ENCODE peak calls at places on chromosomes 4 and X, in nine cellular contexts. One of them, this sample, is unnamed.

GRCh38 chr4:127203561-127204260 is 429.0 kb upstream of the INTU start:
- DNase-seq in fibroblast of the aortic adventitia: peak; percentile 22
- DNase-seq in choroid plexus epithelial cell: peak; percentile 79
- DNase-seq in spleen: no peak
- DNase-seq in glutamatergic neuron: no peak
- DNase-seq in GM20000: no peak
- DNase-seq in H9: no peak
- DNase-seq in OCI-LY7: no peak
- DNase-seq in tibial artery: no peak
- DNase-seq in this sample: no peak

GRCh38 chr4:106690487-106690886 is 321.9 kb upstream of the GIMD1 start:
- DNase-seq in glutamatergic neuron: no peak
- DNase-seq in fibroblast of the aortic adventitia: peak; percentile 13
- DNase-seq in spleen: no peak
- DNase-seq in tibial artery: no peak
- DNase-seq in GM20000: no peak
- DNase-seq in OCI-LY7: no peak
- DNase-seq in choroid plexus epithelial cell: peak; percentile 61
- DNase-seq in H9: no peak
- DNase-seq in this sample: peak; percentile 5

GRCh38 chr4:159142254-159142653 is 39.4 kb downstream of the RAPGEF2 start:
- DNase-seq in fibroblast of the aortic adventitia: peak; percentile 45
- DNase-seq in spleen: no peak
- DNase-seq in choroid plexus epithelial cell: peak; percentile 67
- DNase-seq in GM20000: no peak
- DNase-seq in OCI-LY7: no peak
- DNase-seq in tibial artery: no peak
- DNase-seq in H9: no peak
- DNase-seq in glutamatergic neuron: no peak
- DNase-seq in this sample: no peak

GRCh38 chr4:32258986-32259385 is 1538.8 kb downstream of the PCDH7 start:
- DNase-seq in glutamatergic neuron: no peak
- DNase-seq in GM20000: no peak
- DNase-seq in OCI-LY7: no peak
- DNase-seq in fibroblast of the aortic adventitia: no peak
- DNase-seq in spleen: no peak
- DNase-seq in choroid plexus epithelial cell: no peak
- DNase-seq in tibial artery: no peak
- DNase-seq in H9: no peak
- DNase-seq in this sample: no peak

GRCh38 chr4:123585111-123585510 is 188.5 kb downstream of the SPRY1 start:
- DNase-seq in choroid plexus epithelial cell: no peak
- DNase-seq in glutamatergic neuron: no peak
- DNase-seq in H9: no peak
- DNase-seq in GM20000: no peak
- DNase-seq in tibial artery: no peak
- DNase-seq in spleen: no peak
- DNase-seq in OCI-LY7: no peak
- DNase-seq in fibroblast of the aortic adventitia: no peak
- DNase-seq in this sample: no peak

GRCh38 chrX:30910124-30910860 is 21.2 kb upstream of the TAB3 start:
- DNase-seq in spleen: no peak
- DNase-seq in H9: no peak
- DNase-seq in glutamatergic neuron: no peak
- DNase-seq in OCI-LY7: peak; percentile 5
- DNase-seq in fibroblast of the aortic adventitia: peak; percentile 10
- DNase-seq in choroid plexus epithelial cell: peak; percentile 40
- DNase-seq in tibial artery: no peak
- DNase-seq in GM20000: no peak
- DNase-seq in this sample: peak; percentile 44

GRCh38 chr4:48578132-48578964 is 88.3 kb downstream of the ZAR1 start:
- DNase-seq in fibroblast of the aortic adventitia: peak; percentile 87
- DNase-seq in OCI-LY7: peak; percentile 72
- DNase-seq in GM20000: peak; percentile 32
- DNase-seq in choroid plexus epithelial cell: peak; percentile 89
- DNase-seq in glutamatergic neuron: peak; percentile 42
- DNase-seq in spleen: no peak
- DNase-seq in H9: peak; percentile 37
- DNase-seq in tibial artery: peak; percentile 74
- DNase-seq in this sample: peak; percentile 64

GRCh38 chr4:108885211-108885610 is 122.4 kb upstream of the ETNPPL start:
- DNase-seq in glutamatergic neuron: no peak
- DNase-seq in choroid plexus epithelial cell: peak; percentile 42
- DNase-seq in tibial artery: no peak
- DNase-seq in H9: no peak
- DNase-seq in spleen: no peak
- DNase-seq in OCI-LY7: no peak
- DNase-seq in fibroblast of the aortic adventitia: peak; percentile 69
- DNase-seq in GM20000: no peak
- DNase-seq in this sample: no peak

GRCh38 chrX:68992998-68993397 is 164.2 kb downstream of the EFNB1 start:
- DNase-seq in glutamatergic neuron: no peak
- DNase-seq in OCI-LY7: no peak
- DNase-seq in spleen: no peak
- DNase-seq in H9: peak; percentile 9
- DNase-seq in GM20000: no peak
- DNase-seq in fibroblast of the aortic adventitia: no peak
- DNase-seq in tibial artery: no peak
- DNase-seq in choroid plexus epithelial cell: no peak
- DNase-seq in this sample: no peak

GRCh38 chrX:30748337-30748960 is 95.2 kb downstream of the GK start:
- DNase-seq in tibial artery: no peak
- DNase-seq in choroid plexus epithelial cell: no peak
- DNase-seq in spleen: no peak
- DNase-seq in GM20000: no peak
- DNase-seq in glutamatergic neuron: no peak
- DNase-seq in OCI-LY7: no peak
- DNase-seq in H9: no peak
- DNase-seq in fibroblast of the aortic adventitia: no peak
- DNase-seq in this sample: no peak

GRCh38 chr4:36006226-36006625 is 238.1 kb downstream of the ARAP2 start:
- DNase-seq in fibroblast of the aortic adventitia: no peak
- DNase-seq in spleen: no peak
- DNase-seq in tibial artery: no peak
- DNase-seq in H9: no peak
- DNase-seq in OCI-LY7: no peak
- DNase-seq in choroid plexus epithelial cell: peak; percentile 44
- DNase-seq in GM20000: no peak
- DNase-seq in glutamatergic neuron: no peak
- DNase-seq in this sample: no peak

GRCh38 chrX:15321447-15321846 is 6.0 kb upstream of the ASB11 start:
- DNase-seq in H9: no peak
- DNase-seq in spleen: no peak
- DNase-seq in GM20000: no peak
- DNase-seq in glutamatergic neuron: no peak
- DNase-seq in OCI-LY7: no peak
- DNase-seq in fibroblast of the aortic adventitia: no peak
- DNase-seq in choroid plexus epithelial cell: no peak
- DNase-seq in tibial artery: peak; percentile 28
- DNase-seq in this sample: no peak

GRCh38 chr4:107423677-107424405 is 296.2 kb downstream of the PAPSS1 start:
- DNase-seq in H9: no peak
- DNase-seq in choroid plexus epithelial cell: no peak
- DNase-seq in OCI-LY7: no peak
- DNase-seq in glutamatergic neuron: no peak
- DNase-seq in tibial artery: no peak
- DNase-seq in GM20000: no peak
- DNase-seq in spleen: no peak
- DNase-seq in fibroblast of the aortic adventitia: no peak
- DNase-seq in this sample: no peak

GRCh38 chr4:23369331-23369730 is 520.5 kb downstream of the PPARGC1A start:
- DNase-seq in choroid plexus epithelial cell: no peak
- DNase-seq in H9: peak; percentile 46
- DNase-seq in fibroblast of the aortic adventitia: no peak
- DNase-seq in spleen: no peak
- DNase-seq in glutamatergic neuron: no peak
- DNase-seq in OCI-LY7: no peak
- DNase-seq in GM20000: no peak
- DNase-seq in tibial artery: no peak
- DNase-seq in this sample: no peak

GRCh38 chr4:23366207-23366906 is 523.5 kb downstream of the PPARGC1A start:
- DNase-seq in spleen: no peak
- DNase-seq in glutamatergic neuron: no peak
- DNase-seq in choroid plexus epithelial cell: no peak
- DNase-seq in OCI-LY7: no peak
- DNase-seq in tibial artery: no peak
- DNase-seq in H9: no peak
- DNase-seq in fibroblast of the aortic adventitia: no peak
- DNase-seq in GM20000: no peak
- DNase-seq in this sample: no peak

GRCh38 chr4:23365086-23365485 is 524.8 kb downstream of the PPARGC1A start:
- DNase-seq in GM20000: no peak
- DNase-seq in OCI-LY7: no peak
- DNase-seq in choroid plexus epithelial cell: no peak
- DNase-seq in tibial artery: no peak
- DNase-seq in spleen: no peak
- DNase-seq in glutamatergic neuron: no peak
- DNase-seq in H9: no peak
- DNase-seq in fibroblast of the aortic adventitia: no peak
- DNase-seq in this sample: no peak

GRCh38 chr4:23364167-23364566 is 525.7 kb downstream of the PPARGC1A start:
- DNase-seq in choroid plexus epithelial cell: no peak
- DNase-seq in H9: no peak
- DNase-seq in tibial artery: no peak
- DNase-seq in GM20000: no peak
- DNase-seq in spleen: no peak
- DNase-seq in OCI-LY7: no peak
- DNase-seq in fibroblast of the aortic adventitia: no peak
- DNase-seq in glutamatergic neuron: no peak
- DNase-seq in this sample: no peak

DNA sequence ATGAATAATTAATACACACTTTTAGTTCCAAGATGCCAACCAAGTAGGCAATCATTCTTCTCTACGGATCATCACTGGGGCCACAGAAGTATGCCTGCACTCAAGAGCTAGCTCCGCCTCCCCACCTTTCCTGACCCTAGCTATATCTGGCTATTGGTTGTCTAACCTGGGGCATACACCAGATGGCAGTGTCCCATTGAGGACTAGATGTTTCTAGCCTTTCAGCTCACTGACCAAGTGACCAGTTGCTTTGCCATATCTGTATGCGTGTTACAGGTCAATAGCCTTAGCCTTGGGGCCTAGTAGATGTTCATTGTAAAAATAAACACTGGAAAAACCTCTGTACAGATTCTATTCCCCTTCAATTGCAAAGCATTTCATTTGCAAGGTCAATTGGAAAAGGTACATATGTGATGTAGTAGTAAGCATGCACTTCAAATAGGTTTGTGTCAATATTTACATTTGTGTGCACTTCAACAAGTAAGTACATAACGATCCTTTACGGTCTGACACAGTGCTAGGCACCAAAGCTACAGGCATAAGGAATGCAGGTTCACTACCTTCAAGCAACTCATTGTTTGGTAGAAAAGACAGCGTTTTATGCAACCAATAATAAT is 521.7 kb downstream of the PPARGC1A start:
- DNase-seq in tibial artery: no peak
- DNase-seq in OCI-LY7: no peak
- DNase-seq in spleen: no peak
- DNase-seq in glutamatergic neuron: peak; percentile 69
- DNase-seq in choroid plexus epithelial cell: peak; percentile 7
- DNase-seq in GM20000: no peak
- DNase-seq in fibroblast of the aortic adventitia: no peak
- DNase-seq in H9: peak; percentile 75
- DNase-seq in this sample: no peak
- TF ChIP-seq CTCF in tibial artery: no peak
- TF ChIP-seq CTCF in OCI-LY7: peak; percentile 46
- TF ChIP-seq CTCF in spleen: no peak
- TF ChIP-seq CTCF in glutamatergic neuron: peak; percentile 63
- TF ChIP-seq CTCF in choroid plexus epithelial cell: peak; percentile 6
- TF ChIP-seq CTCF in GM20000: no peak
- TF ChIP-seq CTCF in fibroblast of the aortic adventitia: peak; percentile 10
- TF ChIP-seq CTCF in H9: peak; percentile 78
- TF ChIP-seq CTCF in this sample: no peak

GRCh38 chr4:60805500-60806313 is 394.4 kb upstream of the ADGRL3 start:
- DNase-seq in choroid plexus epithelial cell: peak; percentile 75
- DNase-seq in H9: no peak
- DNase-seq in tibial artery: no peak
- DNase-seq in fibroblast of the aortic adventitia: peak; percentile 39
- DNase-seq in OCI-LY7: peak; percentile 23
- DNase-seq in glutamatergic neuron: no peak
- DNase-seq in GM20000: peak; percentile 7
- DNase-seq in spleen: no peak
- DNase-seq in this sample: no peak
- TF ChIP-seq CTCF in choroid plexus epithelial cell: peak; percentile 84
- TF ChIP-seq CTCF in H9: peak; percentile 79
- TF ChIP-seq CTCF in tibial artery: peak; percentile 32
- TF ChIP-seq CTCF in fibroblast of the aortic adventitia: peak; percentile 62
- TF ChIP-seq CTCF in OCI-LY7: peak; percentile 74
- TF ChIP-seq CTCF in glutamatergic neuron: peak; percentile 69
- TF ChIP-seq CTCF in GM20000: peak; percentile 26
- TF ChIP-seq CTCF in spleen: no peak
- TF ChIP-seq CTCF in this sample: no peak

GRCh38 chr4:118918388-118918787 is 29.7 kb downstream of the SYNPO2 start:
- DNase-seq in tibial artery: no peak
- DNase-seq in choroid plexus epithelial cell: peak; percentile 94
- DNase-seq in H9: no peak
- DNase-seq in spleen: no peak
- DNase-seq in fibroblast of the aortic adventitia: peak; percentile 93
- DNase-seq in GM20000: no peak
- DNase-seq in glutamatergic neuron: no peak
- DNase-seq in OCI-LY7: no peak
- DNase-seq in this sample: no peak
- TF ChIP-seq CTCF in tibial artery: no peak
- TF ChIP-seq CTCF in choroid plexus epithelial cell: no peak
- TF ChIP-seq CTCF in H9: no peak
- TF ChIP-seq CTCF in spleen: no peak
- TF ChIP-seq CTCF in fibroblast of the aortic adventitia: no peak
- TF ChIP-seq CTCF in GM20000: no peak
- TF ChIP-seq CTCF in glutamatergic neuron: no peak
- TF ChIP-seq CTCF in OCI-LY7: no peak
- TF ChIP-seq CTCF in this sample: no peak

DNA sequence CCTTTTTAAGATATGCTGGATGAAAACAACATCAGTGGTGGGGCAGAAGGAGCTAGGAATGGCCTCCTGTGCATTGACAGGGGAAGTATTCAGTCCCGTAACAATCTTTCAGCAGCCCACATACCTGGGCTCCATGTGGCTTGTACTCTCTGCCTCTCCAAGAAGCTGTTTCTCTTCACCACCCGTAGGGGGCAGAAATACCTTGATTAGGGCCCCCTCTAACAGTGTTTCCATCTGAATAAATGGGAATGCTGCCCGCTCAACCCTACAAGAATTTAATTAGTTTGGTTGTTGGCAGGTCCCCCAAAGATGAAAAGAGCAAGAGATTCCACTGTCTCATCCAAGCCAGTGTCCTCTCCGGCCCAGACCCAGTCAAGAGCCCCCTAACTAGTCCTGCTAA is 155.2 kb downstream of the SMIM20 start:
- DNase-seq in H9: peak; percentile 57
- DNase-seq in fibroblast of the aortic adventitia: peak; percentile 49
- DNase-seq in spleen: no peak
- DNase-seq in choroid plexus epithelial cell: peak; percentile 70
- DNase-seq in GM20000: peak; percentile 54
- DNase-seq in tibial artery: no peak
- DNase-seq in glutamatergic neuron: no peak
- DNase-seq in OCI-LY7: peak; percentile 25
- DNase-seq in this sample: no peak
- TF ChIP-seq CTCF in H9: peak; percentile 78
- TF ChIP-seq CTCF in fibroblast of the aortic adventitia: peak; percentile 52
- TF ChIP-seq CTCF in spleen: no peak
- TF ChIP-seq CTCF in choroid plexus epithelial cell: peak; percentile 71
- TF ChIP-seq CTCF in GM20000: peak; percentile 40
- TF ChIP-seq CTCF in tibial artery: no peak
- TF ChIP-seq CTCF in glutamatergic neuron: no peak
- TF ChIP-seq CTCF in OCI-LY7: peak; percentile 70
- TF ChIP-seq CTCF in this sample: peak; percentile 66

This sample was measured in activated CD8-positive, alpha-beta T cell treated with anti-CD3 and anti-CD28 coated beads for 36 hours.